ENCODE peak calls at places on chromosomes 6 and 20, in seven cellular contexts. U, E, N, Z, S, A and Y are unnamed samples.

GRCh38 chr6:9398794-9399373 is 963.5 kb upstream of the SLC35B3 start:
- DNase-seq in U (no peak), E (peak), N (no peak), Z (no peak), S (peak), A (no peak), Y (no peak)

GRCh38 chr6:136586295-136586694 is 36.1 kb upstream of the MAP7 start:
- DNase-seq in U (peak), E (peak), N (no peak), Z (no peak), S (no peak), A (no peak), Y (peak)

GRCh38 chr6:28814032-28814976 is 109.5 kb downstream of the TRIM27 start:
- DNase-seq in U (no peak), E (no peak), N (no peak), Z (no peak), S (no peak), A (no peak), Y (no peak)

GRCh38 chr6:132714160-132714559 is 305 bp upstream of the VNN1 start:
- DNase-seq in U (no peak), E (no peak), N (no peak), Z (no peak), S (no peak), A (no peak), Y (no peak)

GRCh38 chr6:31158863-31159855 is 770 bp downstream of the TCF19 start:
- DNase-seq in U (no peak), E (no peak), N (peak), Z (no peak), S (peak), A (no peak), Y (no peak)

GRCh38 chr20:37841991-37842390 is 60.9 kb upstream of the VSTM2L start:
- DNase-seq in U (no peak), E (no peak), N (no peak), Z (no peak), S (no peak), A (no peak), Y (no peak)

GRCh38 chr6:116424001-116424400 is 37.2 kb upstream of the CALHM6 start:
- DNase-seq in U (no peak), E (no peak), N (no peak), Z (no peak), S (no peak), A (no peak), Y (no peak)

GRCh38 chr6:53500095-53500494 is 44.8 kb downstream of the GCLC start:
- DNase-seq in U (no peak), E (no peak), N (no peak), Z (no peak), S (no peak), A (no peak), Y (no peak)

GRCh38 chr6:3517350-3517749 is 60.5 kb upstream of the SLC22A23 start:
- DNase-seq in U (peak), E (peak), N (no peak), Z (no peak), S (no peak), A (no peak), Y (peak)

GRCh38 chr20:3276400-3277015 is 37.5 kb upstream of the SLC4A11 start:
- DNase-seq in U (no peak), E (peak), N (peak), Z (no peak), S (no peak), A (no peak), Y (peak)

GRCh38 chr6:71513036-71513435 is 224.4 kb downstream of the OGFRL1 start:
- DNase-seq in U (no peak), E (no peak), N (no peak), Z (no peak), S (no peak), A (no peak), Y (no peak)

GRCh38 chr6:20232188-20232587 is 19.9 kb upstream of the MBOAT1 start:
- DNase-seq in U (no peak), E (no peak), N (no peak), Z (no peak), S (no peak), A (no peak), Y (no peak)

GRCh38 chr6:111841822-111842221 is 31.4 kb downstream of the FYN start:
- DNase-seq in U (no peak), E (peak), N (no peak), Z (no peak), S (no peak), A (no peak), Y (peak)

GRCh38 chr20:45782890-45783289 is 8.8 kb downstream of the WFDC3 start:
- DNase-seq in U (no peak), E (no peak), N (no peak), Z (no peak), S (no peak), A (no peak), Y (no peak)

GRCh38 chr6:20386218-20386617 is 15.5 kb upstream of the E2F3 start:
- DNase-seq in U (no peak), E (no peak), N (no peak), Z (no peak), S (no peak), A (no peak), Y (no peak)

GRCh38 chr20:62321521-62321948 is 18.7 kb downstream of the ADRM1 start:
- DNase-seq in U (no peak), E (peak), N (peak), Z (no peak), S (no peak), A (no peak), Y (no peak)

GRCh38 chr6:36245572-36246031 is 24.3 kb upstream of the PNPLA1 start:
- DNase-seq in U (no peak), E (no peak), N (no peak), Z (no peak), S (peak), A (no peak), Y (no peak)

GRCh38 chr6:38755874-38756273 is 40.8 kb downstream of the DNAH8 start:
- DNase-seq in U (no peak), E (no peak), N (no peak), Z (no peak), S (no peak), A (no peak), Y (no peak)

GRCh38 chr20:51399138-51399890 is 143.2 kb downstream of the NFATC2 start:
- DNase-seq in U (no peak), E (no peak), N (peak), Z (no peak), S (no peak), A (no peak), Y (no peak)

GRCh38 chr20:58716476-58717277 is 24.1 kb downstream of the NPEPL1 start:
- DNase-seq in U (no peak), E (no peak), N (no peak), Z (no peak), S (no peak), A (peak), Y (no peak)

GRCh38 chr6:41344865-41345264 is 9.5 kb downstream of the NCR2 start:
- DNase-seq in U (no peak), E (no peak), N (no peak), Z (peak), S (no peak), A (peak), Y (no peak)

GRCh38 chr20:62655291-62656204 is 13.2 kb downstream of the SLCO4A1 start:
- DNase-seq in U (no peak), E (peak), N (no peak), Z (no peak), S (no peak), A (no peak), Y (no peak)

GRCh38 chr6:105207524-105208269 is 27.9 kb upstream of the POPDC3 start:
- DNase-seq in U (no peak), E (no peak), N (no peak), Z (no peak), S (no peak), A (no peak), Y (no peak)

GRCh38 chr6:81938014-81938761 is 185.7 kb upstream of the TENT5A start:
- DNase-seq in U (no peak), E (peak), N (no peak), Z (no peak), S (no peak), A (no peak), Y (peak)

GRCh38 chr6:7146079-7146828 is 38.5 kb downstream of the RREB1 start:
- DNase-seq in U (no peak), E (peak), N (no peak), Z (no peak), S (no peak), A (peak), Y (peak)

GRCh38 chr6:438634-439170 is 47.1 kb downstream of the IRF4 start:
- DNase-seq in U (no peak), E (no peak), N (no peak), Z (no peak), S (no peak), A (no peak), Y (no peak)

GRCh38 chr6:32982084-32982701 is 13.8 kb downstream of the BRD2 start:
- DNase-seq in U (no peak), E (no peak), N (peak), Z (no peak), S (no peak), A (no peak), Y (no peak)

GRCh38 chr6:168895102-168895812 is 358.4 kb downstream of the THBS2 start:
- DNase-seq in U (peak), E (peak), N (peak), Z (peak), S (peak), A (peak), Y (peak)

GRCh38 chr6:14634072-14634471 is 516.5 kb downstream of the CD83 start:
- DNase-seq in U (no peak), E (no peak), N (no peak), Z (peak), S (no peak), A (no peak), Y (no peak)

GRCh38 chr6:156859686-156860085 is 82.5 kb downstream of the ARID1B start:
- DNase-seq in U (no peak), E (no peak), N (no peak), Z (no peak), S (no peak), A (no peak), Y (no peak)

GRCh38 chr20:63083831-63084562 is 77.2 kb upstream of the BHLHE23 start:
- DNase-seq in U (no peak), E (no peak), N (no peak), Z (no peak), S (no peak), A (no peak), Y (no peak)